ENCODE peak calls at places on chromosome 21, in five cellular contexts. One of them, this sample, is unnamed. For H3K9me3, the result is how much of the 10 kb centered on the place peaks cover.

GRCh38 chr21:34878501-34878900 is 170.6 kb downstream of the RUNX1 start:
- DNase-seq in cardiac muscle cell: no peak
- DNase-seq in pancreas: peak
- DNase-seq in A549: peak
- DNase-seq in heart right ventricle: no peak
- DNase-seq in this sample: no peak

GRCh38 chr21:44653656-44654575 is 543 bp downstream of the KRTAP12-4 start:
- DNase-seq in cardiac muscle cell: no peak
- DNase-seq in pancreas: no peak
- DNase-seq in A549: no peak
- DNase-seq in heart right ventricle: no peak
- DNase-seq in this sample: no peak

GRCh38 chr21:41612674-41613250 is 104.8 kb upstream of the TMPRSS2 start:
- DNase-seq in cardiac muscle cell: peak
- DNase-seq in pancreas: peak
- DNase-seq in A549: peak
- DNase-seq in heart right ventricle: peak
- DNase-seq in this sample: peak

GRCh38 chr21:33661146-33661545 is 18.8 kb downstream of the ITSN1 start:
- DNase-seq in cardiac muscle cell: no peak
- DNase-seq in pancreas: no peak
- DNase-seq in A549: no peak
- DNase-seq in heart right ventricle: no peak
- DNase-seq in this sample: no peak

GRCh38 chr21:17463441-17463840 is 49.4 kb upstream of the CXADR start:
- DNase-seq in cardiac muscle cell: peak
- DNase-seq in pancreas: no peak
- DNase-seq in A549: peak
- DNase-seq in heart right ventricle: no peak
- DNase-seq in this sample: no peak

GRCh38 chr21:34603002-34603709 is 11.8 kb downstream of the RCAN1 start:
- DNase-seq in cardiac muscle cell: peak
- DNase-seq in pancreas: peak
- DNase-seq in A549: peak
- DNase-seq in heart right ventricle: peak
- DNase-seq in this sample: peak

GRCh38 chr21:46189959-46190490 is 5.8 kb upstream of the SPATC1L start:
- DNase-seq in cardiac muscle cell: no peak
- DNase-seq in pancreas: no peak
- DNase-seq in A549: no peak
- DNase-seq in heart right ventricle: no peak
- DNase-seq in this sample: peak

GRCh38 chr21:41766883-41767605 is at the start of gene RIPK4:
- DNase-seq in cardiac muscle cell: no peak
- DNase-seq in pancreas: peak
- DNase-seq in A549: peak
- DNase-seq in heart right ventricle: no peak
- DNase-seq in this sample: peak

GRCh38 chr21:34020005-34020847 is 53.2 kb upstream of the MRPS6 start:
- DNase-seq in cardiac muscle cell: no peak
- DNase-seq in pancreas: no peak
- DNase-seq in A549: peak
- DNase-seq in heart right ventricle: no peak
- DNase-seq in this sample: no peak

GRCh38 chr21:41611441-41611840 is 103.5 kb upstream of the TMPRSS2 start:
- DNase-seq in cardiac muscle cell: no peak
- DNase-seq in pancreas: no peak
- DNase-seq in A549: no peak
- DNase-seq in heart right ventricle: no peak
- DNase-seq in this sample: peak

GRCh38 chr21:34775793-34776192 is 107.0 kb downstream of the CLIC6 start:
- DNase-seq in cardiac muscle cell: no peak
- DNase-seq in pancreas: no peak
- DNase-seq in A549: no peak
- DNase-seq in heart right ventricle: no peak
- DNase-seq in this sample: no peak

GRCh38 chr21:15285567-15285966 is 220.8 kb upstream of the NRIP1 start:
- DNase-seq in cardiac muscle cell: no peak
- DNase-seq in pancreas: no peak
- DNase-seq in A549: no peak
- DNase-seq in heart right ventricle: no peak
- DNase-seq in this sample: no peak

GRCh38 chr21:33924766-33925100 is 9.1 kb upstream of the ATP5PO start:
- DNase-seq in cardiac muscle cell: no peak
- DNase-seq in pancreas: no peak
- DNase-seq in A549: no peak
- DNase-seq in heart right ventricle: no peak
- DNase-seq in this sample: no peak

GRCh38 chr21:22225299-22225698 is 1227.1 kb downstream of the NCAM2 start:
- DNase-seq in cardiac muscle cell: no peak
- DNase-seq in pancreas: no peak
- DNase-seq in A549: no peak
- DNase-seq in heart right ventricle: no peak
- DNase-seq in this sample: no peak

GRCh38 chr21:27306821-27307746 is 340.2 kb upstream of the ADAMTS5 start:
- DNase-seq in cardiac muscle cell: peak
- DNase-seq in pancreas: no peak
- DNase-seq in A549: no peak
- DNase-seq in heart right ventricle: no peak
- DNase-seq in this sample: no peak

GRCh38 chr21:44072111-44072510 is 35.1 kb upstream of the PWP2 start:
- DNase-seq in cardiac muscle cell: no peak
- DNase-seq in pancreas: no peak
- DNase-seq in A549: no peak
- DNase-seq in heart right ventricle: no peak
- DNase-seq in this sample: no peak

GRCh38 chr21:36059823-36060158 is 535 bp downstream of the SETD4 start:
- DNase-seq in cardiac muscle cell: no peak
- DNase-seq in pancreas: no peak
- DNase-seq in A549: no peak
- DNase-seq in heart right ventricle: peak
- DNase-seq in this sample: peak

GRCh38 chr21:42461185-42461520 is 34.9 kb downstream of the RSPH1 start:
- DNase-seq in cardiac muscle cell: no peak
- DNase-seq in pancreas: no peak
- DNase-seq in A549: no peak
- DNase-seq in heart right ventricle: no peak
- DNase-seq in this sample: no peak

GRCh38 chr21:45818904-45819285 is 162.7 kb upstream of the COL6A1 start:
- DNase-seq in cardiac muscle cell: peak
- DNase-seq in pancreas: no peak
- DNase-seq in A549: peak
- DNase-seq in heart right ventricle: no peak
- DNase-seq in this sample: no peak

GRCh38 chr21:43281661-43282357 is 113.0 kb downstream of the CRYAA start:
- DNase-seq in cardiac muscle cell: no peak
- DNase-seq in pancreas: no peak
- DNase-seq in A549: no peak
- DNase-seq in heart right ventricle: no peak
- DNase-seq in this sample: peak

GRCh38 chr21:35505067-35505466 is 456.0 kb upstream of the RUNX1 start:
- DNase-seq in cardiac muscle cell: no peak
- DNase-seq in pancreas: no peak
- DNase-seq in A549: no peak
- DNase-seq in heart right ventricle: no peak
- DNase-seq in this sample: no peak

GRCh38 chr21:44939532-44940115 is at the start of gene SLX9:
- DNase-seq in cardiac muscle cell: peak
- DNase-seq in pancreas: peak
- DNase-seq in A549: peak
- DNase-seq in heart right ventricle: peak
- DNase-seq in this sample: peak

GRCh38 chr21:35075546-35075945 is 26.4 kb upstream of the RUNX1 start:
- DNase-seq in cardiac muscle cell: peak
- DNase-seq in pancreas: no peak
- DNase-seq in A549: peak
- DNase-seq in heart right ventricle: no peak
- DNase-seq in this sample: no peak

GRCh38 chr21:34835526-34835925 is 166.7 kb downstream of the CLIC6 start:
- DNase-seq in cardiac muscle cell: peak
- DNase-seq in pancreas: no peak
- DNase-seq in A549: no peak
- DNase-seq in heart right ventricle: no peak
- DNase-seq in this sample: no peak

GRCh38 chr21:45423968-45424853 is 19.2 kb downstream of the COL18A1 start:
- DNase-seq in cardiac muscle cell: no peak
- DNase-seq in pancreas: no peak
- DNase-seq in A549: no peak
- DNase-seq in heart right ventricle: no peak
- DNase-seq in this sample: no peak

DNA sequence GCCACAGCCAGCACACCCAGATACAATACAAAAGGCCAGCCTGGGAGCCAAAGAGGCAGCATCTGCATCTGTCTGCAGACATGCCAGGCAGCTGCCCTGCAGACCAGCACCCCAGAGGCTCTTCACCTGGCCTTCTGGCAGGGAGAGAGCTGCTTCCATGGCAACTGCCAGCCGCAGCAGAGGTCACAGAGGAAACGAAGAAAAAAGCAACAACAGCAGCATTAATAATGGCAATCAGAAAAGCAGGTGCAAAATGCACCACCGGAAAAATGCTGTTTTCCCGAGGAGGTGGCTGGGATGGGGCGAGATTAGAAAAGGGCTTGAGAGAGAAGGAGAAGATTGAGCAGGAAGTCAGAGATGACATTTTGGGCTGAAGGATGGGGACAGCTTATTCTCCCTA is 309.5 kb downstream of the PCP4 start:
- DNase-seq in cardiac muscle cell: no peak
- DNase-seq in pancreas: no peak
- DNase-seq in A549: no peak
- DNase-seq in heart right ventricle: no peak
- DNase-seq in this sample: no peak
- H3K9me3 ChIP-seq in cardiac muscle cell: under half
- H3K9me3 ChIP-seq in pancreas: under half
- H3K9me3 ChIP-seq in A549: under half
- H3K9me3 ChIP-seq in heart right ventricle: under half
- H3K9me3 ChIP-seq in this sample: under half

DNA sequence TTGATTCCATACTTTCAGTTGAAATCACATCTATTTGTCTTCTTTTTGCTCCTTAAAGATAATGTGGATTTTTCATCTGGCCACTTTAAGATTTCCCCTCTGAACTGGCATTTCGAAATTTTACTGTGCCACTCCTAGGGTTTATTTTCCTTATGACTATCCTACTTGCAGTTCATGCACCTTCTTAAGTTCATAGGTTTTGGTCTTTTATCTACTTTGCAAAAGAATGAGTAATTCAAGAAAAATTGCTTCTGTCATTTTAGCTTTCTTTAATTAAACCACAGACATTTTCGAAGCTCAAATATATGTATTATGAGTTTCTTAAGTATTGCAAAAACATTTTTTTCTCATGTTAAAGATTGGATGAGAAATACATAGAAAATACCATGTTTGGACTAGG is 1244.8 kb upstream of the TMPRSS15 start:
- DNase-seq in cardiac muscle cell: no peak
- DNase-seq in pancreas: no peak
- DNase-seq in A549: no peak
- DNase-seq in heart right ventricle: no peak
- DNase-seq in this sample: no peak
- H3K9me3 ChIP-seq in cardiac muscle cell: under half
- H3K9me3 ChIP-seq in pancreas: under half
- H3K9me3 ChIP-seq in A549: under half
- H3K9me3 ChIP-seq in heart right ventricle: under half
- H3K9me3 ChIP-seq in this sample: under half

GRCh38 chr21:7951854-7952519 is 2569.4 kb upstream of the TPTE start:
- DNase-seq in cardiac muscle cell: no peak
- DNase-seq in pancreas: no peak
- DNase-seq in A549: no peak
- DNase-seq in heart right ventricle: no peak
- DNase-seq in this sample: no peak

GRCh38 chr21:7957713-7958064 is 2563.7 kb upstream of the TPTE start:
- DNase-seq in cardiac muscle cell: no peak
- DNase-seq in pancreas: no peak
- DNase-seq in A549: no peak
- DNase-seq in heart right ventricle: no peak
- DNase-seq in this sample: no peak

GRCh38 chr21:7952648-7953047 is 2568.7 kb upstream of the TPTE start:
- DNase-seq in cardiac muscle cell: no peak
- DNase-seq in pancreas: no peak
- DNase-seq in A549: no peak
- DNase-seq in heart right ventricle: no peak
- DNase-seq in this sample: no peak

GRCh38 chr21:7947422-7947821 is 2574.0 kb upstream of the TPTE start:
- DNase-seq in cardiac muscle cell: no peak
- DNase-seq in pancreas: no peak
- DNase-seq in A549: no peak
- DNase-seq in heart right ventricle: no peak
- DNase-seq in this sample: no peak

DNA sequence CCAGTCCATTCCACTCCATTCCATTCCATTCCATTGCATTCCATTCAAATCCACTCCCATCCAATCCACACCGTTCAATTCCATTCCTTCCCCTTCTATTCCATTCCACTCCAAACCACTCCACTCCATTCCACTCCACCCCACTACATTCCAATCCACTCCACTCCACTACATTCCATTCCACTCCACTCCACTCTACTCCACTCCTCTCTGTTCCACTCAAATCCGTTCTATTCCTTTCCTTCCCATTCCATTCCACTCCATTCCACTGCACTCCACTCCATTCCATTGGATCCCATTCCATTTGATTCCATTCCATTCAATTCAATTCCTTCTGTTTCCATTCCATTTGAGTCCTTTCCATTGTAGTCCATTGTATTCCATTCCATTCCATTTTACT is 2568.3 kb upstream of the TPTE start:
- DNase-seq in cardiac muscle cell: no peak
- DNase-seq in pancreas: no peak
- DNase-seq in A549: no peak
- DNase-seq in heart right ventricle: no peak
- DNase-seq in this sample: no peak
- H3K9me3 ChIP-seq in cardiac muscle cell: half or more
- H3K9me3 ChIP-seq in pancreas: under half
- H3K9me3 ChIP-seq in A549: under half
- H3K9me3 ChIP-seq in heart right ventricle: half or more
- H3K9me3 ChIP-seq in this sample: half or more

GRCh38 chr21:9760398-9761074 is 760.8 kb upstream of the TPTE start:
- DNase-seq in cardiac muscle cell: no peak
- DNase-seq in pancreas: no peak
- DNase-seq in A549: no peak
- DNase-seq in heart right ventricle: no peak
- DNase-seq in this sample: no peak

GRCh38 chr21:9756677-9757076 is 764.7 kb upstream of the TPTE start:
- DNase-seq in cardiac muscle cell: no peak
- DNase-seq in pancreas: no peak
- DNase-seq in A549: no peak
- DNase-seq in heart right ventricle: no peak
- DNase-seq in this sample: no peak

GRCh38 chr21:9759972-9760371 is 761.4 kb upstream of the TPTE start:
- DNase-seq in cardiac muscle cell: no peak
- DNase-seq in pancreas: no peak
- DNase-seq in A549: no peak
- DNase-seq in heart right ventricle: no peak
- DNase-seq in this sample: no peak

GRCh38 chr21:9758141-9758540 is 763.2 kb upstream of the TPTE start:
- DNase-seq in cardiac muscle cell: no peak
- DNase-seq in pancreas: no peak
- DNase-seq in A549: no peak
- DNase-seq in heart right ventricle: no peak
- DNase-seq in this sample: no peak

GRCh38 chr21:9758888-9759287 is 762.5 kb upstream of the TPTE start:
- DNase-seq in cardiac muscle cell: no peak
- DNase-seq in pancreas: no peak
- DNase-seq in A549: no peak
- DNase-seq in heart right ventricle: no peak
- DNase-seq in this sample: no peak
- H3K9me3 ChIP-seq in cardiac muscle cell: under half
- H3K9me3 ChIP-seq in pancreas: under half
- H3K9me3 ChIP-seq in A549: under half
- H3K9me3 ChIP-seq in heart right ventricle: under half
- H3K9me3 ChIP-seq in this sample: under half